ENCODE peak calls at places on chromosomes 3 and 15, in six cellular contexts. One of them, this sample, is unnamed. For H3K36me3 and H3K4me1, the result is how much of the 10 kb centered on the place peaks cover.

GRCh38 chr15:65927545-65927944 is 58.3 kb downstream of the RAB11A start:
- DNase-seq in HCT116: no peak
- DNase-seq in kidney: no peak
- DNase-seq in adrenal gland: no peak
- DNase-seq in colonic mucosa: no peak
- DNase-seq in psoas muscle: no peak
- DNase-seq in this sample: no peak

GRCh38 chr15:41489641-41490040 is 4.0 kb upstream of the ITPKA start:
- DNase-seq in HCT116: no peak
- DNase-seq in kidney: peak
- DNase-seq in adrenal gland: no peak
- DNase-seq in colonic mucosa: no peak
- DNase-seq in psoas muscle: no peak
- DNase-seq in this sample: no peak

GRCh38 chr3:153244961-153245360 is 82.9 kb downstream of the RAP2B start:
- DNase-seq in HCT116: no peak
- DNase-seq in kidney: no peak
- DNase-seq in adrenal gland: no peak
- DNase-seq in colonic mucosa: no peak
- DNase-seq in psoas muscle: no peak
- DNase-seq in this sample: no peak

GRCh38 chr3:186013312-186013711 is 75.5 kb upstream of the TRA2B start:
- DNase-seq in HCT116: no peak
- DNase-seq in kidney: no peak
- DNase-seq in adrenal gland: no peak
- DNase-seq in colonic mucosa: no peak
- DNase-seq in psoas muscle: no peak
- DNase-seq in this sample: no peak

GRCh38 chr3:156218353-156218744 is 98.0 kb downstream of the KCNAB1 start:
- DNase-seq in HCT116: no peak
- DNase-seq in kidney: no peak
- DNase-seq in adrenal gland: no peak
- DNase-seq in colonic mucosa: no peak
- DNase-seq in psoas muscle: no peak
- DNase-seq in this sample: no peak

GRCh38 chr3:166560253-166560652 is 723.0 kb upstream of the BCHE start:
- DNase-seq in HCT116: no peak
- DNase-seq in kidney: no peak
- DNase-seq in adrenal gland: no peak
- DNase-seq in colonic mucosa: no peak
- DNase-seq in psoas muscle: no peak
- DNase-seq in this sample: no peak

GRCh38 chr3:115100806-115101205 is 46.3 kb downstream of the ZBTB20 start:
- DNase-seq in HCT116: no peak
- DNase-seq in kidney: no peak
- DNase-seq in adrenal gland: no peak
- DNase-seq in colonic mucosa: no peak
- DNase-seq in psoas muscle: no peak
- DNase-seq in this sample: peak

GRCh38 chr15:49741721-49742120 is 120.9 kb downstream of the DTWD1 start:
- DNase-seq in HCT116: no peak
- DNase-seq in kidney: no peak
- DNase-seq in adrenal gland: no peak
- DNase-seq in colonic mucosa: peak
- DNase-seq in psoas muscle: no peak
- DNase-seq in this sample: peak

GRCh38 chr3:121645054-121645453 is 15.6 kb downstream of the HCLS1 start:
- DNase-seq in HCT116: no peak
- DNase-seq in kidney: no peak
- DNase-seq in adrenal gland: no peak
- DNase-seq in colonic mucosa: no peak
- DNase-seq in psoas muscle: no peak
- DNase-seq in this sample: no peak

GRCh38 chr3:120471643-120472042 is 20.9 kb upstream of the FSTL1 start:
- DNase-seq in HCT116: no peak
- DNase-seq in kidney: no peak
- DNase-seq in adrenal gland: no peak
- DNase-seq in colonic mucosa: no peak
- DNase-seq in psoas muscle: no peak
- DNase-seq in this sample: no peak

GRCh38 chr15:68416158-68416535 is 15.8 kb downstream of the ITGA11 start:
- DNase-seq in HCT116: no peak
- DNase-seq in kidney: peak
- DNase-seq in adrenal gland: no peak
- DNase-seq in colonic mucosa: peak
- DNase-seq in psoas muscle: no peak
- DNase-seq in this sample: no peak

GRCh38 chr15:89445553-89445952 is 50.8 kb downstream of the RHCG start:
- DNase-seq in HCT116: no peak
- DNase-seq in kidney: no peak
- DNase-seq in adrenal gland: no peak
- DNase-seq in colonic mucosa: no peak
- DNase-seq in psoas muscle: no peak
- DNase-seq in this sample: no peak

GRCh38 chr3:158748237-158748828 is 16.1 kb upstream of the RARRES1 start:
- DNase-seq in HCT116: no peak
- DNase-seq in kidney: peak
- DNase-seq in adrenal gland: peak
- DNase-seq in colonic mucosa: peak
- DNase-seq in psoas muscle: peak
- DNase-seq in this sample: no peak

GRCh38 chr3:99355465-99355864 is 282.9 kb upstream of the COL8A1 start:
- DNase-seq in HCT116: no peak
- DNase-seq in kidney: no peak
- DNase-seq in adrenal gland: no peak
- DNase-seq in colonic mucosa: no peak
- DNase-seq in psoas muscle: no peak
- DNase-seq in this sample: no peak

GRCh38 chr15:29812384-29812694 is 9.9 kb downstream of the TJP1 start:
- DNase-seq in HCT116: no peak
- DNase-seq in kidney: no peak
- DNase-seq in adrenal gland: no peak
- DNase-seq in colonic mucosa: peak
- DNase-seq in psoas muscle: no peak
- DNase-seq in this sample: no peak

GRCh38 chr3:197434841-197435240 is 120.9 kb downstream of the BDH1 start:
- DNase-seq in HCT116: no peak
- DNase-seq in kidney: no peak
- DNase-seq in adrenal gland: no peak
- DNase-seq in colonic mucosa: no peak
- DNase-seq in psoas muscle: no peak
- DNase-seq in this sample: no peak

GRCh38 chr3:90241481-90241880 is 1134.1 kb downstream of the EPHA3 start:
- DNase-seq in HCT116: no peak
- DNase-seq in kidney: no peak
- DNase-seq in adrenal gland: no peak
- DNase-seq in colonic mucosa: no peak
- DNase-seq in psoas muscle: no peak
- DNase-seq in this sample: no peak

GRCh38 chr3:95289295-95289694 is 1226.4 kb downstream of the NSUN3 start:
- DNase-seq in HCT116: no peak
- DNase-seq in kidney: no peak
- DNase-seq in adrenal gland: no peak
- DNase-seq in colonic mucosa: no peak
- DNase-seq in psoas muscle: no peak
- DNase-seq in this sample: no peak

GRCh38 chr3:148379763-148380162 is 317.9 kb upstream of the AGTR1 start:
- DNase-seq in HCT116: peak
- DNase-seq in kidney: no peak
- DNase-seq in adrenal gland: no peak
- DNase-seq in colonic mucosa: no peak
- DNase-seq in psoas muscle: no peak
- DNase-seq in this sample: peak

GRCh38 chr15:80234883-80235282 is 17.1 kb downstream of the CTXND1 start:
- DNase-seq in HCT116: peak
- DNase-seq in kidney: no peak
- DNase-seq in adrenal gland: no peak
- DNase-seq in colonic mucosa: peak
- DNase-seq in psoas muscle: no peak
- DNase-seq in this sample: peak

GRCh38 chr3:132135628-132136333 is 101.0 kb upstream of the CPNE4 start:
- DNase-seq in HCT116: peak
- DNase-seq in kidney: no peak
- DNase-seq in adrenal gland: no peak
- DNase-seq in colonic mucosa: no peak
- DNase-seq in psoas muscle: no peak
- DNase-seq in this sample: no peak

GRCh38 chr15:74468341-74469032 is 7.5 kb upstream of the UBL7 start:
- DNase-seq in HCT116: no peak
- DNase-seq in kidney: no peak
- DNase-seq in adrenal gland: no peak
- DNase-seq in colonic mucosa: no peak
- DNase-seq in psoas muscle: no peak
- DNase-seq in this sample: no peak

GRCh38 chr15:74466570-74466969 is 5.6 kb upstream of the UBL7 start:
- DNase-seq in HCT116: no peak
- DNase-seq in kidney: no peak
- DNase-seq in adrenal gland: no peak
- DNase-seq in colonic mucosa: no peak
- DNase-seq in psoas muscle: no peak
- DNase-seq in this sample: no peak

GRCh38 chr15:74464897-74465296 is 3.9 kb upstream of the UBL7 start:
- DNase-seq in HCT116: no peak
- DNase-seq in kidney: no peak
- DNase-seq in adrenal gland: no peak
- DNase-seq in colonic mucosa: no peak
- DNase-seq in psoas muscle: no peak
- DNase-seq in this sample: no peak

DNA sequence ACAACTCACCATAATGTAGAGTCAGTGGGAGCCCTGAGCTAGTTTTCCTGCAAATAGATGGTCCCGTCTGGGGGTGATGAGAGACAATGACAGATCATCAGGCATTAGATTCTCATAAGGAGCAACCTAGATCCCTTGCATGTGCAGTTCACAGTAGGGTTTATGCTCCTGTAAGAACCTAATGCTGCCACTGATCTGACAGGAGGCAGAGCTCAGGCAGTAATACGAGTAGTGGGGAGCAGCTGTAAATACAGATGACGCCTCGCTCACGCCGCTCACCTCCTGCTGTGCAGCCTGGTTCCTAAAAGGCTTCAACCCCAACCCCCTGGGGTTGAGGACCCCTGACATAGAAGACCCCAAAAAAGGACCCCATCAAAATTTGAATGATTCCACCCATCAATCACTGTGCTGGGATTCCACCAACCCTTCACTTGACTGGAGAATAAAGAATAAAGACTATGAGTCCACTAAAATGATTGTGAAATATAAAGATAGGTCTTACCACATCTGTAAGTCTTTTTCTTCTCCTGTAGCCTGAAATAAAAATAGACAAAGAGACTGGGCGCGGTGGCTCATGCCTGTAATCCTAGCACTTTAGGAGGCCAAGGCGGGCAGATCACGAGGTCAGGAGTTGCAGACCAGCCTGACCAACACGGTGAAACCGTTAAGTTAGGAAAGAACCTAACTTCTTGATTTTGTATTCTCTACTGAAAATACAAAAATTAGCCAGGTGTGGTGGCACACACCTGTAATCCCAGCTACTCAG is 9.9 kb upstream of the UBL7 start:
- DNase-seq in HCT116: no peak
- DNase-seq in kidney: no peak
- DNase-seq in adrenal gland: no peak
- DNase-seq in colonic mucosa: no peak
- DNase-seq in psoas muscle: peak
- DNase-seq in this sample: no peak
- H3K36me3 ChIP-seq in HCT116: under half
- H3K36me3 ChIP-seq in kidney: under half
- H3K36me3 ChIP-seq in adrenal gland: under half
- H3K36me3 ChIP-seq in colonic mucosa: under half
- H3K36me3 ChIP-seq in psoas muscle: under half
- H3K36me3 ChIP-seq in this sample: under half

DNA sequence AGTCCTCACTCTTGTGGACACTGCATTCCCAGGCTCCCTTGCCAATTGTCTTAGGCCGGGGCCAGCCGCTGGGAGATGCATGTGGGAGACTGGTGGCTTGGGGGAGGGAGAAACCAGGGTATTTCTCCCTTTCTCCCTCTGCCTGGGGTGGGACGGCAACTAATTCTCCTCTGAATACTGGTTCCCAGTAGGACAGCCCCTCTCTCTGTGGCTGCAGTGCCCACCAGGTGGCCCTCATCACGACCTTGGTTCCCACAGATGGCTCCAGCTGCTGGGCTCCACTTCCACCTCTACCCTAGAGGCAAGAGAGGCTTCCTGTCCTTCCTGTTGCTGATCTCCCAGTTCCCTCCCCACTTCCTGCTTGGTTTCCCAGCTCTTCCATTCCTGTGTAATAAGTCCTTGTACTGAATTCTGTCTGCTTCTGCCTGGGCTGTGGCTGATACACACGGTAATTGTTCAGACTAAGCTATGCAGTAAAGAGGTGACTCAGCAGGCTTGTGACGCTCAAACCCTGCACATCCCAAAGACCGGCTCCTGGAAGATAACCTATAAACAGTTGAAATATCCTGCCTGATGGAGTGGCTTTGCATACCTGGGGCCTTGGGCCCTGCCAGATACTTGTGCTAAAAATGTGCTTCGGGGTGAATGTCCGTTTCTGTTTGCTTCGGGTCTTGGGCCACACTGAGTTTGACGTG is 20.4 kb upstream of the COPG1 start:
- DNase-seq in HCT116: no peak
- DNase-seq in kidney: no peak
- DNase-seq in adrenal gland: no peak
- DNase-seq in colonic mucosa: no peak
- DNase-seq in psoas muscle: no peak
- DNase-seq in this sample: no peak
- H3K4me1 ChIP-seq in HCT116: under half
- H3K4me1 ChIP-seq in kidney: under half
- H3K4me1 ChIP-seq in adrenal gland: half or more
- H3K4me1 ChIP-seq in colonic mucosa: under half
- H3K4me1 ChIP-seq in psoas muscle: under half
- H3K4me1 ChIP-seq in this sample: under half

GRCh38 chr3:26522919-26523318 is 99.7 kb upstream of the LRRC3B start:
- DNase-seq in HCT116: no peak
- DNase-seq in kidney: no peak
- DNase-seq in adrenal gland: no peak
- DNase-seq in colonic mucosa: no peak
- DNase-seq in psoas muscle: no peak
- DNase-seq in this sample: no peak
- H3K27ac ChIP-seq in HCT116: no peak
- H3K27ac ChIP-seq in kidney: no peak
- H3K27ac ChIP-seq in adrenal gland: no peak
- H3K27ac ChIP-seq in colonic mucosa: no peak
- H3K27ac ChIP-seq in psoas muscle: no peak
- H3K27ac ChIP-seq in this sample: no peak

GRCh38 chr3:123050666-123051065 is 16.2 kb upstream of the PDIA5 start:
- DNase-seq in HCT116: no peak
- DNase-seq in kidney: no peak
- DNase-seq in adrenal gland: no peak
- DNase-seq in colonic mucosa: no peak
- DNase-seq in psoas muscle: no peak
- DNase-seq in this sample: no peak

GRCh38 chr3:123044981-123045763 is 17.6 kb upstream of the SEMA5B start:
- DNase-seq in HCT116: no peak
- DNase-seq in kidney: no peak
- DNase-seq in adrenal gland: no peak
- DNase-seq in colonic mucosa: no peak
- DNase-seq in psoas muscle: no peak
- DNase-seq in this sample: no peak

GRCh38 chr3:123053107-123053506 is 13.7 kb upstream of the PDIA5 start:
- DNase-seq in HCT116: no peak
- DNase-seq in kidney: no peak
- DNase-seq in adrenal gland: no peak
- DNase-seq in colonic mucosa: no peak
- DNase-seq in psoas muscle: no peak
- DNase-seq in this sample: no peak

GRCh38 chr3:123046262-123046873 is 18.8 kb upstream of the SEMA5B start:
- DNase-seq in HCT116: no peak
- DNase-seq in kidney: no peak
- DNase-seq in adrenal gland: no peak
- DNase-seq in colonic mucosa: no peak
- DNase-seq in psoas muscle: no peak
- DNase-seq in this sample: no peak

GRCh38 chr3:123048480-123049237 is 18.2 kb upstream of the PDIA5 start:
- DNase-seq in HCT116: no peak
- DNase-seq in kidney: no peak
- DNase-seq in adrenal gland: no peak
- DNase-seq in colonic mucosa: no peak
- DNase-seq in psoas muscle: no peak
- DNase-seq in this sample: no peak
- H3K36me3 ChIP-seq in HCT116: under half
- H3K36me3 ChIP-seq in kidney: under half
- H3K36me3 ChIP-seq in adrenal gland: under half
- H3K36me3 ChIP-seq in colonic mucosa: under half
- H3K36me3 ChIP-seq in psoas muscle: under half
- H3K36me3 ChIP-seq in this sample: under half

This sample was measured in small intestine.